ENCODE peak calls at places on chromosomes 4 and X, in eight cellular contexts. P, V, T, C, F, L, E and J are unnamed samples.

GRCh38 chr4:115279300-115279699 is 165.9 kb upstream of the NDST4 start:
- DNase-seq in P (no peak), V (no peak), T (no peak), C (no peak), F (no peak), L (no peak), E (no peak), J (no peak)

GRCh38 chr4:152825336-152825735 is 45.6 kb downstream of the ARFIP1 start:
- DNase-seq in P (no peak), V (no peak), T (no peak), C (no peak), F (no peak), L (no peak), E (no peak), J (no peak)

GRCh38 chr4:184262901-184263300 is 45.2 kb upstream of the ENPP6 start:
- DNase-seq in P (no peak), V (no peak), T (no peak), C (no peak), F (no peak), L (no peak), E (no peak), J (no peak)

GRCh38 chrX:49067285-49068120 is 6.3 kb downstream of the PRAF2 start:
- DNase-seq in P (no peak), V (no peak), T (no peak), C (peak; percentile 44), F (no peak), L (no peak), E (no peak), J (no peak)

GRCh38 chr4:73446336-73446938 is 10.4 kb downstream of the AFP start:
- DNase-seq in P (peak; percentile 48), V (peak; percentile 40), T (peak; percentile 78), C (peak; percentile 46), F (peak; percentile 53), L (no peak), E (no peak), J (peak; percentile 20)

GRCh38 chrX:5341902-5342301 is 886.8 kb downstream of the NLGN4X start:
- DNase-seq in P (no peak), V (no peak), T (no peak), C (no peak), F (no peak), L (no peak), E (no peak), J (no peak)

GRCh38 chrX:40524423-40524822 is 56.3 kb upstream of the ATP6AP2 start:
- DNase-seq in P (no peak), V (no peak), T (no peak), C (no peak), F (no peak), L (no peak), E (no peak), J (no peak)

GRCh38 chrX:9048801-9049200 is 14.9 kb upstream of the FAM9B start:
- DNase-seq in P (no peak), V (no peak), T (no peak), C (no peak), F (no peak), L (no peak), E (no peak), J (no peak)

GRCh38 chrX:100264200-100264599 is 145.9 kb downstream of the PCDH19 start:
- DNase-seq in P (no peak), V (peak; percentile 1), T (no peak), C (no peak), F (no peak), L (no peak), E (peak; percentile 45), J (no peak)

GRCh38 chrX:100263650-100264049 is 146.4 kb downstream of the PCDH19 start:
- DNase-seq in P (no peak), V (no peak), T (no peak), C (no peak), F (no peak), L (no peak), E (no peak), J (no peak)

DNA sequence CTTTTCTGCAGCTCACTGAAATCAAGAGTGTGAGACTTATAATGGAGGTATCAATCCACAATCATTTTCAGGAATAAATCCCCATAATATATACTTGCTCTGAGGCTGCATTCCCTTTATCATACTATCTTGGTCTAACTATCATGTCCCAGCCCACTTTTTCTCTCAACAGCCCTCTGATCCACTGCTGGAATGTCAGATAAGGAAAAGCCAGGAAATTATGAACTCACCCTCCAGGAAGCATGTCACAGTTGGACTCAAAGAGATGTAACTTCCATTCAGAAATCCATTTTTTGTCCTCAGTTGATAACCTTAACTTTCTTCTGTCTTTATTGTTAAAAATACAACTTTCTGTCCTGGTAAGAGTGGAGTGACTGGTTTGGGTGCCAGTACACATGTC is 144.9 kb downstream of the PCDH19 start:
- DNase-seq in P (no peak), V (peak; percentile 51), T (no peak), C (no peak), F (no peak), L (no peak), E (no peak), J (no peak)
- H3K9ac ChIP-seq in P (no peak overlapping the region), V (no peak overlapping the region), T (no peak overlapping the region), C (no peak overlapping the region), F (no peak overlapping the region), L (no peak overlapping the region), E (no peak overlapping the region), J (no peak overlapping the region)

GRCh38 chr4:14059006-14059405 is 431.5 kb upstream of the BOD1L1 start:
- DNase-seq in P (no peak), V (no peak), T (no peak), C (no peak), F (no peak), L (no peak), E (no peak), J (no peak)
- TF ChIP-seq POLR2AphosphoS5 in P (no peak), V (no peak), T (no peak), C (no peak), F (no peak), L (no peak), E (no peak), J (no peak)

DNA sequence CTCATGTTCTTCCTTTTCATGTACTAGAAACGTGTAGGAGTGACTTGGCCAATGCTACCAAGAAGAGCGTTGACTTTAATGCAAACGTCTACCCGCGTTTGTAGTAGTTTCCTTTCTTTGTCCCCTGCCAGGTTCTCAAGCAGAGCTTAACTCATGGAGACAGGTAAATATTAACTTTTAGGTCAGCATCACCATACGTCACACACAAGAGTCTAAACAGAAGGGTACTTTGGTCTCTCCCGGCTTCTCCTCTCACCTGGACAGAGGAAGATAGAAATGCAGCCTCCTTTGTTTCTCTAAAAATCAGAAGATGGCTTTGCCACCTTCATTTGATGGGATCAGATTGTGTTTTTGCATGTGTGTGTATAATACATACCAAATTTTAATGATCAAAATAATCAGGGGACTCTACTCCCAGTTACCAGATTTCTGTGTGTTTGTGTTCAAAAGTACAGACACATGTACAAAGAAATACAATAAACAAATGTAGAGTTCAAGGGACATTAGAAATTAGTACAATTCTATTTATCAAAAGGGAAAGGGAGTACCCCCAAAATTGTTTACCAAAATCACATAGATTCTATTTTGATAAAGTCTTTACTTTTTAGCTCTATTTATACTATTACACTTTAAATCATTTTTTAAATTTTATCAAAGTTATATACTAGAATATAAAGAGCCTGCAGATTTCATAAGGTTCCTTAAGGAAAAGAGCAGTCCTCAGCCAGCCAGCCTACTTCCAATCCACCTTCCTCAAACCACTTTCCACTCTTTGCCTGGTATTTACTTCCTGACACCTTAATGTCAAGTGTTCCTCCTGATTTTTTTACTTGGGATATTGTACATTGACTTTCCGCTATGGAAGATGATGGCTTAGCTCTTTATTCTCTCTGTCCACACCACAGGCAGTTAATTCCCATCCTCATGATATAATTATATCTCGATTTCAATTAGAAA is 195.5 kb downstream of the RELL1 start:
- DNase-seq in P (no peak), V (no peak), T (peak; percentile 3), C (no peak), F (no peak), L (no peak), E (no peak), J (no peak)
- H3K9ac ChIP-seq in P (no peak overlapping the region), V (no peak overlapping the region), T (no peak overlapping the region), C (no peak overlapping the region), F (no peak overlapping the region), L (no peak overlapping the region), E (no peak overlapping the region), J (no peak overlapping the region)

GRCh38 chrX:136198678-136199243 is 51.4 kb downstream of the FHL1 start:
- DNase-seq in P (no peak), V (no peak), T (no peak), C (no peak), F (no peak), L (no peak), E (no peak), J (no peak)

GRCh38 chrX:136198010-136198409 is 50.7 kb downstream of the FHL1 start:
- DNase-seq in P (no peak), V (no peak), T (no peak), C (no peak), F (no peak), L (no peak), E (no peak), J (no peak)

GRCh38 chrX:136195247-136195646 is 47.9 kb downstream of the FHL1 start:
- DNase-seq in P (no peak), V (peak; percentile 43), T (no peak), C (no peak), F (no peak), L (no peak), E (no peak), J (no peak)

GRCh38 chrX:136194546-136194945 is 47.2 kb downstream of the FHL1 start:
- DNase-seq in P (no peak), V (no peak), T (no peak), C (no peak), F (no peak), L (no peak), E (no peak), J (no peak)

DNA sequence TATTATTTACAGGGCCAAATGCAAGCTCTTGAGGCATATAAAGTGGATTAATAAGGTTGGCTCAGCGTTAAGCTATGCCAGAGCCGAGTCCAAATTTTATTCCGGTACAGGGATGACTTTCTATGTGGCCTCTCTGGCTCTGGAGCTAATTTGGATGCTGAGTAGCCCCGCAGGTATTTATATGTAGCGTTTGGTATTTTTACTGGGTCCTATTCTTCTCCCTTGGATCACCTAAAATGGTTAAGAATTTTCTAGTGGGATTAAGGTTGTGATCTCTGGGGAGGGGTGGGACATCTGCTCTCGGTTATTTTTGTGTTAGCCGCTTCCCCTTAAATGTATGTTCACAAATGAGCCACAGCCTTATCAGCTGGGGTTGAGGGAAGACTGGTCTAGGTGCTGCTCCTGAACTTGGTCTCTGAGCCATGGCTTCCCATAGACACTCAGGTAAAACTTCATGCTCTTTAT is 49.4 kb downstream of the FHL1 start:
- DNase-seq in P (no peak), V (no peak), T (no peak), C (no peak), F (no peak), L (no peak), E (no peak), J (no peak)
- TF ChIP-seq POLR2AphosphoS5 in P (no peak), V (no peak), T (no peak), C (no peak), F (no peak), L (no peak), E (no peak), J (no peak)

GRCh38 chr4:20370284-20370683 is 118.6 kb downstream of the SLIT2 start:
- DNase-seq in P (no peak), V (no peak), T (no peak), C (no peak), F (no peak), L (no peak), E (no peak), J (peak; percentile 44)
- H3K9ac ChIP-seq in P (no peak overlapping the region), V (no peak overlapping the region), T (no peak overlapping the region), C (no peak overlapping the region), F (no peak overlapping the region), L (no peak overlapping the region), E (no peak overlapping the region), J (no peak overlapping the region)